ENCODE peak calls at places on chromosomes 11 and 22, in ten cellular contexts. D is ovary, A is coronary artery, H is heart left ventricle, R is GM12864, L is mucosa of descending colon, Y is epithelial cell of esophagus, U is right lobe of liver, S is brain microvascular endothelial cell, G is lower lobe of right lung. N is an unnamed sample.

GRCh38 chr11:129410561-129410960 is 34.9 kb downstream of the BARX2 start:
- DNase-seq in A (no peak), H (no peak), G (no peak), Y (peak; percentile 46), R (no peak), L (no peak), D (no peak), U (no peak), S (no peak), N (no peak)

GRCh38 chr11:55826919-55827318 is at the start of gene OR5L2:
- DNase-seq in D (no peak), H (no peak), U (no peak), Y (no peak), S (no peak), A (no peak), G (no peak), R (no peak), L (no peak), N (no peak)

GRCh38 chr22:46754110-46754799 is 8.2 kb upstream of the TBC1D22A start:
- DNase-seq in A (peak; percentile 98), U (peak; percentile 91), S (peak; percentile 99), H (peak; percentile 96), Y (peak; percentile 97), G (peak; percentile 90), L (peak; percentile 94), D (peak; percentile 78), R (no peak), N (peak; percentile 94)

GRCh38 chr11:3929689-3930088 is 74.2 kb downstream of the STIM1 start:
- DNase-seq in H (no peak), G (no peak), U (peak; percentile 64), L (no peak), A (no peak), D (peak; percentile 47), Y (no peak), S (no peak), R (no peak), N (no peak)

GRCh38 chr22:26766510-26767350 is 109.3 kb downstream of the MIAT start:
- DNase-seq in U (no peak), S (no peak), H (no peak), Y (no peak), R (no peak), D (no peak), L (no peak), G (no peak), A (no peak), N (no peak)

GRCh38 chr22:19629720-19630419 is 84.4 kb upstream of the SEPTIN5 start:
- DNase-seq in A (peak; percentile 73), H (peak; percentile 89), G (peak; percentile 81), U (peak; percentile 80), D (peak; percentile 74), L (peak; percentile 87), R (peak; percentile 47), S (peak; percentile 69), Y (peak; percentile 82), N (peak; percentile 21)

GRCh38 chr11:60170566-60170965 is 12.3 kb downstream of the MS4A6A start:
- DNase-seq in S (no peak), L (no peak), U (no peak), A (no peak), H (no peak), Y (no peak), R (no peak), D (no peak), G (no peak), N (no peak)

GRCh38 chr11:134098566-134099184 is 29.8 kb downstream of the JAM3 start:
- DNase-seq in R (no peak), G (no peak), L (peak; percentile 5), A (no peak), H (no peak), D (no peak), S (no peak), U (no peak), Y (peak; percentile 20), N (no peak)

GRCh38 chr11:120139316-120140069 is 1.6 kb upstream of the TRIM29 start:
- DNase-seq in S (no peak), L (no peak), A (peak; percentile 62), R (no peak), U (peak; percentile 38), G (peak; percentile 11), D (no peak), H (no peak), Y (no peak), N (no peak)

GRCh38 chr11:120137187-120137610 is 714 bp downstream of the TRIM29 start:
- DNase-seq in R (no peak), D (no peak), L (no peak), Y (no peak), U (no peak), G (peak; percentile 47), A (peak; percentile 69), H (no peak), S (no peak), N (no peak)

GRCh38 chr11:120135838-120136237 is 2.1 kb downstream of the TRIM29 start:
- DNase-seq in L (no peak), U (no peak), H (no peak), Y (peak; percentile 83), D (no peak), G (peak; percentile 8), R (no peak), S (no peak), A (peak; percentile 46), N (no peak)

GRCh38 chr11:120136356-120136755 is 1.6 kb downstream of the TRIM29 start:
- DNase-seq in L (no peak), R (no peak), S (no peak), U (peak; percentile 15), D (no peak), A (peak; percentile 47), Y (no peak), H (no peak), G (peak; percentile 11), N (no peak)

DNA sequence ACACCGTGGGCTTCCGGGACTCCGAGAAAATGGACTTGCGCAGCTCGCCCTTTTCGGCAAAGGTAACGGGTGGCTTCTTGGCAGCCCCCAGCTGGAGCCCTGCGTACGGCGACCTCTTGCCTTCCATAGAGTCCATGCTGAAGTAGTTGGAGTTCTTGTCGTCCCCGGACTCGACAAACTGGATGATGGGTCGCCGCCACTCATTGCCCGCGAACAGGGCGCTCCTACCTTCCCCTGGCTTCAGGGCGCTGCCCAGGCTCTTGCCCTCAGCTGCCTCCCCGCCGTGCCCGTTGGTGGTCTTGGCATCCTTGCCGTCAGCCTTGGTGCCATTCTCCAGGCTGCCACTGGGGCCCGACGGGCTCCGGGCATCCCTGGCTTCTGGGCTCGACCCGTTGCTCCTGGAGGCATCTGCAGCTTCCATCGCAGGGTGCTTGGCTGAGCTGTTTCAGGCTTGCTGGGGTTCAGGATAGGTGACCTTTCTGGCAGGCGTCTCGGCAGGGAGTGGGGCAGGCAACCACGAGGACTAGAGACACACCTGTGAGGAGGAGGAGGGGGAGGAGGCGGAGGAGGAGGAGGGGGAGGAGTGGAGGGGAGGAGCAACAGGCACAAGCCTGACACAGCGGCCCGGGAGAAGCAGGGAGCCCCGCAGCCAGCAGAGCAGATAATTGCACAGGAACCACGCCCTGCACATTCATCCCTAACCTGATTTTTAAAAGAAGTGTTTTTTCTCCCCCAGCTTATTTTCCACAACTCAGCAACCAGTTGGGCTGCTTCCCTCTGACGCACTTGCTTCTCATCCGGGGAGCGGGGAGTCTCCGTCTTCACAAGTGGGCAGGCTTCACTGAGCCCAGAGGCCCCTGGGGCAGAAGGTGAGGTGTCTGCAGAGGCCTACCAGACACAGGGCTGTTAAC is at the start of gene TRIM29:
- DNase-seq in D (no peak), L (peak; percentile 56), R (no peak), U (peak; percentile 39), Y (peak; percentile 97), S (no peak), H (no peak), A (peak; percentile 65), G (peak; percentile 46), N (no peak)
- TF ChIP-seq CTCF in D (no peak), L (no peak), R (no peak), U (no peak), Y (peak; percentile 39), S (no peak), H (no peak), A (no peak), G (no peak), N (no peak)

DNA sequence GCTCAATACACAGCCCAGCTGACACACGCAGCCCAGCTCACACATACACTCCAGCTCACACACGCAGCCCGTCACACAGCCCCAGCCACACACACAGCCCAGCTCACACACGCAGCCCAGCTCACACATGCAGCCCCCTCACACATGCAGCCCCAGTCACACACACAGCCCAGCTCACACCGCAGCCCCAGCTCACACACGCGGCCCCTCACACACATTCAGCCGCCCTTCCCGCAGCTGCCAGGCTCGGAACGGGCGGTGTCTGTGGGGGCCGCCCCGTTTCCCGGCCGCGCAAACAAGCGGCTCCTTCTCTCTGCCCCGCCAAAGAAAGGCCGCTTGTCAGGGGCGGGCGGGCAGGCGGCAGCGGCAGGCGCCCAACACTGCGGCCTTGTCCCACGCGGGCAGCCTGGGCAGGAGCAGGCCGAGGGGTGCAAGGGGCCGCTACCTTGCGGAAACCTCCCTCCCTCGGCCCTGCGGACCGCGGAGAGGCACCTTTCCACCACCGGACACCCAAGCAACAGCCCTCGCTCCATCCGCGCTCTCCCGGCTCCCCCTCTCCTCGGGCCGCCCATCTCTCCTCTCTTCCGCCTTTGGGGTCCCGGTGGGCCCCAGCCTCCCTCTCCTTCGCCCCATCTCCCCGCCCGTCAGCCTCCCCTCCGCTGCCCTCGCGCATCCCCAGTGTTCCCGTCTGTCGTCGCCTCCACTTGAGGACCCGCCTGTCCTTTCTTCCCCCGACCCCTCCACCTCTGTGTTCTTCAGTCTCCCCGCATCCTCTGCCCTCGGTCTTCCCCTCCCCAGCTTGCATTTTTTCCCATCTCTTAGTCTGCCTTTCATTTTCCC is 2.2 kb downstream of the PHLDB1 start:
- DNase-seq in L (no peak), U (no peak), S (no peak), D (no peak), H (no peak), G (no peak), Y (no peak), A (no peak), R (no peak), N (no peak)
- H3K4me3 ChIP-seq in L (no peak overlapping the region), U (peak overlapping the region; percentile 4), S (peak overlapping the region; percentile 85), D (peak overlapping the region; percentile 76), H (peak overlapping the region; percentile 63), G (peak overlapping the region; percentile 67), Y (no peak overlapping the region), A (peak overlapping the region; percentile 90), R (no peak overlapping the region), N (peak overlapping the region; percentile 84)

GRCh38 chr11:70251583-70252285 is 18.8 kb upstream of the PPFIA1 start:
- DNase-seq in D (no peak), H (no peak), Y (no peak), U (no peak), S (no peak), L (no peak), A (no peak), G (no peak), R (no peak), N (no peak)
- TF ChIP-seq CTCF in D (no peak), H (no peak), Y (no peak), U (no peak), S (no peak), L (no peak), A (no peak), G (no peak), R (no peak), N (no peak)

DNA sequence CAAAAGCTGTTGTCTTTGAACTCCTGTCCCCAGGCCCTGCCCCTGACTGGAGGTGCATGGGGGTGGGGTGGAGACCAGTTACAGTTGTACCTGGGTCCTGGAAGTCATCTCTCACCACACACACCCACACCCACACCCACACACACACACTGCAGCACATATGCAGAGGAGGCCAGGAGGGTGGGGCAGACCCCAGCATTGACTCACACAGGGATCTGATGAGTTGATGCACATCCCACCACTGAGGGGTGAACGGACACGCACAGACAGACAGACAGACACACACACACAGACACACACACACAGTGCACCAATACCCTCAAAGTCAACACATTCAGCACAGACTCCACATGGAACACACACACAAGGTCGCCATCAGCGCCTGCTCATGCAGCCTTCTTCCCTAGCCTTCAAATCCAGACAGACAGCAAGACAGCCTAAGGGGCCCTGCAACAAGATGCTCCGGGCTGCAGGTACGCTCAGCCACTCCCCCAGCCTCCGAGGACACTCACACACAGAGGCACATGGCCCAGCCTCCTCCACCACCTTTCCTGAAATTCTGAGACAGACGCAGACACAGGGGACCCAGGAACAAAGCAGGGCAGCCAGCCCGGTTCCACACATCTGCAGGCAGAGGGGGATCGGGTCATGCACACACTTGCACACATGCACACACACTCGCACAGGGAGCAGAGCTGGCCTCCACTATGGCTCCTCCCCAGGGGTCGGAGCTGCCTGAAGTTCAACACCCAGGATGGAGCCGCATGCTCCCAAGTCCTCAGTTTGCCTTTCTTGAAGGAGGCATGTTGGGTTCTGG is 26.5 kb downstream of the SYT7 start:
- DNase-seq in U (no peak), D (no peak), A (no peak), S (no peak), H (no peak), G (no peak), Y (peak; percentile 32), L (no peak), R (no peak), N (no peak)
- H3K4me3 ChIP-seq in U (no peak overlapping the region), D (no peak overlapping the region), A (no peak overlapping the region), S (no peak overlapping the region), H (no peak overlapping the region), G (no peak overlapping the region), Y (no peak overlapping the region), L (no peak overlapping the region), R (no peak overlapping the region), N (no peak overlapping the region)

N was measured in HFF-Myc.